ENCODE peak calls at places on chromosomes 3 and 15, in five cellular contexts. C, V, I, Z and L are unnamed samples.

GRCh38 chr3:120160050-120160449 is 65.8 kb upstream of the GSK3B start:
- DNase-seq in I (peak; percentile 95), Z (peak; percentile 100), C (no peak), V (no peak), L (no peak)

GRCh38 chr3:72185549-72186484 is 400.9 kb upstream of the PROK2 start:
- DNase-seq in Z (peak; percentile 42), C (no peak), I (peak; percentile 54), V (no peak), L (no peak)

GRCh38 chr15:40878785-40879184 is 4.8 kb upstream of the RHOV start:
- DNase-seq in V (no peak), Z (peak; percentile 79), I (peak; percentile 55), C (no peak), L (no peak)

GRCh38 chr15:71202712-71203111 is 87.4 kb downstream of the THSD4 start:
- DNase-seq in C (no peak), I (no peak), Z (no peak), V (peak; percentile 38), L (no peak)

GRCh38 chr3:58874248-58874741 is 175.5 kb downstream of the CFAP20DC start:
- DNase-seq in I (peak; percentile 36), Z (peak; percentile 1), V (no peak), C (no peak), L (no peak)

GRCh38 chr3:196650740-196651311 is 11.3 kb downstream of the NRROS start:
- DNase-seq in Z (peak; percentile 57), I (peak; percentile 97), C (no peak), V (no peak), L (no peak)

GRCh38 chr3:71247221-71247947 is 336.1 kb downstream of the FOXP1 start:
- DNase-seq in C (no peak), Z (no peak), I (no peak), V (peak; percentile 75), L (no peak)

GRCh38 chr15:25863067-25863967 is at the start of gene ATP10A:
- DNase-seq in Z (peak; percentile 48), I (peak; percentile 8), V (peak; percentile 56), C (no peak), L (peak; percentile 24)

GRCh38 chr3:151792411-151792810 is 21.5 kb upstream of the AADAC start:
- DNase-seq in I (no peak), C (no peak), Z (no peak), V (no peak), L (no peak)

GRCh38 chr15:82020588-82020987 is 25.2 kb downstream of the MEX3B start:
- DNase-seq in I (no peak), V (no peak), C (no peak), Z (no peak), L (no peak)

GRCh38 chr3:49998326-49998725 is 58.4 kb downstream of the RBM6 start:
- DNase-seq in I (peak; percentile 59), V (no peak), C (no peak), Z (no peak), L (no peak)

GRCh38 chr15:42091753-42092665 is 2.4 kb downstream of the PLA2G4D start:
- DNase-seq in C (no peak), Z (peak; percentile 99), V (peak; percentile 58), I (no peak), L (no peak)

GRCh38 chr15:89928421-89928820 is 15.7 kb upstream of the ARPIN start:
- DNase-seq in I (no peak), V (no peak), C (no peak), Z (no peak), L (no peak)
- H2BK12ac ChIP-seq in I (no peak overlapping the region), V (no peak overlapping the region), C (no peak overlapping the region), Z (no peak overlapping the region), L (no peak overlapping the region)

GRCh38 chr3:32570426-32571191 is at the start of gene DYNC1LI1:
- DNase-seq in Z (peak; percentile 95), C (peak; percentile 74), I (peak; percentile 91), V (peak; percentile 96), L (peak; percentile 94)

GRCh38 chr3:32569540-32570425 is 875 bp downstream of the DYNC1LI1 start:
- DNase-seq in V (peak; percentile 93), Z (peak; percentile 83), I (peak; percentile 62), C (peak; percentile 65), L (peak; percentile 81)

GRCh38 chr3:32571192-32571485 is 481 bp upstream of the DYNC1LI1 start:
- DNase-seq in I (no peak), C (no peak), V (no peak), Z (peak; percentile 27), L (no peak)

GRCh38 chr3:32564195-32564594 is 6.5 kb downstream of the DYNC1LI1 start:
- DNase-seq in Z (no peak), I (no peak), C (no peak), V (no peak), L (no peak)

DNA sequence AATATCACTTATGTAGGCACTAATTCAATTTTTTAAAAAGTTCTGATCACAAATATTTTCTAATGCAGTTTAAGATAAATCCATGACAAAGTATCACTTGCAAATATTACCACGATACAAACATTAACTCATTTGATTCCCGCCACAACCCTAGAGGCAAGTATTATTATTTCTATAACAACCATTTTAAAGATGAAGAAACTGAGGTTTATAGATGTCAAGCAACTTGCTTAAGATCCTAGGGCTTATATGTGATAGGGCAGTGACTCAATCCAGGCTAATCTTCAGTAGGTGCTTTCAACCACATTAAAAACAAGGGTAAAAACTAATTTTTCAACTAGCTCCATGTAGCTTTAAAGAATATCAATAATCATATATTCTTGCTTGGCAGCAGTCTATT is 1.7 kb downstream of the DYNC1LI1 start:
- DNase-seq in C (no peak), I (no peak), Z (no peak), V (no peak), L (no peak)
- H3K4me2 ChIP-seq in C (peak overlapping the region; percentile 98), I (peak overlapping the region; percentile 39), Z (no peak overlapping the region), V (peak overlapping the region; percentile 89), L (no peak overlapping the region)

DNA sequence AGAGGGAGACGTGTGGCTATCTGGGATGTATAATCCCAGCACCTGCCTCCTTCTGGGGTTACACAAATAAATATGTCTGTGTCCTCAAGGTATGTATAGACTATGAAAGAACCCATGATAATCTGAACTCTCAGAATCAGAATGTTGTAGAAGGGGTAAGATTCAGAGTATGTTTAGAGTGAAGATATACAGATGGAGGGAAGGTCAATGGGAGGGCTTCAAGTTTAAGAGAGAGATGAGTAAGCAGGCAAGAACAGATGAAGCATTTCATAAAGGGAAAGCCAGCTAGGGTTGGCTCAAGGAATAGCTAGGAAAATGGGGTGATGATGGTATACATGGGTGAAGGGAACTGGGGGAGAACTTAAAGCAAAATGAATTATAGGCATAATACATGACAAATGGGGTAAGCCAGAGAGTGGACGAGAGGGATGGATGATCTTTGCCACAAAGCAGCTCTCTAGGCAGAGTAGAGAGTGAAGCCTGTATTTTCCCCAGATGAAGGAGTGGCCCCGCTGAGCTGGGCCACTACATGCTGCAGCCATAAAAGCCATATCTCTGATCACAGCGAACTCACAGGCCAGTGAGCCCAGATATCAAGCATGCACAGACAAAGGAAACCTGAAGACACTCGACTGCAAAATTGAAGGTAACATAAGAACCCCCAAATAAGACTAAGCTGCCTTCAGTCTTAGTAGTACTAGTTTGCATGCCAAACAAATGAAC is 15.9 kb upstream of the ZBTB38 start:
- DNase-seq in I (no peak), C (no peak), V (no peak), Z (no peak), L (no peak)
- H2BK12ac ChIP-seq in I (no peak overlapping the region), C (no peak overlapping the region), V (no peak overlapping the region), Z (no peak overlapping the region), L (no peak overlapping the region)

GRCh38 chr3:69290430-69290829 is 95.5 kb downstream of the FRMD4B start:
- DNase-seq in V (no peak), I (no peak), Z (no peak), C (no peak), L (no peak)
- H3K4me2 ChIP-seq in V (no peak overlapping the region), I (no peak overlapping the region), Z (no peak overlapping the region), C (no peak overlapping the region), L (no peak overlapping the region)

DNA sequence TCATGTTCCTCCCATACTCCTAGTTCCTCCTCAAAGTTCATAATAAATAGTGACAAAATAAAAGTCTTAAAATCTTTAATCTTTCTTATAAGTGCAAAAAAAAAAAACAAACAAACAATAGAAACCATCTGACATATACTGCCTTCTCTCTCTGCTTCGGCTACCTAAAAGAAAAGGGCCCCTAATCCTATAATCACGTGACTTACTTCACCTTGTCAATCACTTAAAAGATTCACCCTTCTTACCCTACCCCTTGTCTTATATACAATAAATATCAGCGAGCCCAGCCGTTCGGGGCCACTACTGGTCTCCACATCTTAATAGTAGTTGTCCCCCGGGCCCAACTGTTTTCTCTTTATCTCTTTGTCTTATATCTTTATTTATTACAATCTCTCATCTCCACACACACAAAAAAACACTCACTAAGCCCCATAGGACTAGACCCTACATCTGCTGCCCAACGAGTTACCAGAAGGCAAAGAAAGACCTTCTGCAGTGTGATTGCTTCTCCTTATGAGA is 28.8 kb downstream of the MKRN3 start:
- DNase-seq in C (no peak), I (no peak), V (no peak), Z (no peak), L (no peak)
- H2BK12ac ChIP-seq in C (no peak overlapping the region), I (no peak overlapping the region), V (no peak overlapping the region), Z (no peak overlapping the region), L (no peak overlapping the region)

DNA sequence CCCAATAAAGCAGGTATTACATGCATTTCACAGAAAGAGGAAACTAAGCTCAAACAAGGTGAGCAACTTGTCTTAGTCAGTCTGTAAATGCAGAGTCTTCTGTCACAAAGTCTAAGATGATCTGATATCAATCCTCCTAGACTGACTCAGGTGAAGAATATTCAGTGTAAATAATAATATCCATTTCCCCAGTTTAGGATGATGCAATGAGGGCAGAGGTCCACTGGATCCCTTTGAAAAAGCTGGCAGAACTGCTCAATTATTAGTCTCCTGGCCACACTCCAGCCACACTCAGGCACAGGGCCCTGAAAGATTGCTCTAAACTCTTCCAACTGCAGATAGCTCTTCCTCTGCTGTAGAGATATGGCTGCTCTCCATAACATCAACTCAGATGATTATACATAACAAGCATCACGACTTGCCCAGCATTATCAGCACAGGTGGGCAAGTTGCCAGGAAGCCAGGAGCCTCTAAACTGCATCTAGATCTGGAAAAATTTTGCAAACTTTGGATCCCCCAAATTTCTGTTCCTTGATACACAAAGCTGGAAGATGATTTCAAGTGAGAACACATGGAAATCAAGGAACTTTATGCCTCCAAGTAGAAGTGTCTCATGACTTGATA is 129.8 kb upstream of the CPNE4 start:
- DNase-seq in V (no peak), I (no peak), Z (peak; percentile 5), C (no peak), L (no peak)
- H3K4me2 ChIP-seq in V (no peak overlapping the region), I (no peak overlapping the region), Z (no peak overlapping the region), C (no peak overlapping the region), L (no peak overlapping the region)